ENCODE peak calls at places on chromosomes 13 and 19, in eight cellular contexts. One of them, this sample, is unnamed. For H3K4me1, the result is how much of the 10 kb centered on the place peaks cover.

GRCh38 chr13:49560270-49561063 is 24.9 kb downstream of the RCBTB1 start:
- DNase-seq in right lobe of liver: peak
- DNase-seq in adrenal gland: peak
- DNase-seq in CD8-positive, alpha-beta memory T cell: peak
- DNase-seq in neural progenitor cell: peak
- DNase-seq in body of pancreas: peak
- DNase-seq in astrocyte: no peak
- DNase-seq in GM23248: peak
- DNase-seq in this sample: no peak

GRCh38 chr13:97231832-97232201 is 9.7 kb downstream of the MBNL2 start:
- DNase-seq in right lobe of liver: no peak
- DNase-seq in CD8-positive, alpha-beta memory T cell: no peak
- DNase-seq in neural progenitor cell: no peak
- DNase-seq in body of pancreas: no peak
- DNase-seq in GM23248: peak
- DNase-seq in adrenal gland: no peak
- DNase-seq in astrocyte: peak
- DNase-seq in this sample: no peak

GRCh38 chr19:58067240-58067912 is 8.3 kb downstream of the ZNF135 start:
- DNase-seq in neural progenitor cell: no peak
- DNase-seq in right lobe of liver: no peak
- DNase-seq in GM23248: peak
- DNase-seq in CD8-positive, alpha-beta memory T cell: no peak
- DNase-seq in astrocyte: no peak
- DNase-seq in body of pancreas: no peak
- DNase-seq in adrenal gland: no peak
- DNase-seq in this sample: no peak

GRCh38 chr13:51523082-51523518 is 61.2 kb upstream of the WDFY2 start:
- DNase-seq in GM23248: peak
- DNase-seq in astrocyte: peak
- DNase-seq in CD8-positive, alpha-beta memory T cell: no peak
- DNase-seq in body of pancreas: no peak
- DNase-seq in neural progenitor cell: no peak
- DNase-seq in adrenal gland: peak
- DNase-seq in right lobe of liver: peak
- DNase-seq in this sample: no peak

GRCh38 chr19:3270908-3271307 is 46.4 kb downstream of the CELF5 start:
- DNase-seq in right lobe of liver: no peak
- DNase-seq in astrocyte: peak
- DNase-seq in GM23248: peak
- DNase-seq in body of pancreas: no peak
- DNase-seq in CD8-positive, alpha-beta memory T cell: peak
- DNase-seq in neural progenitor cell: peak
- DNase-seq in adrenal gland: no peak
- DNase-seq in this sample: no peak

GRCh38 chr19:2426661-2427322 is 594 bp downstream of the TIMM13 start:
- DNase-seq in astrocyte: no peak
- DNase-seq in neural progenitor cell: peak
- DNase-seq in adrenal gland: peak
- DNase-seq in GM23248: peak
- DNase-seq in CD8-positive, alpha-beta memory T cell: no peak
- DNase-seq in right lobe of liver: peak
- DNase-seq in body of pancreas: peak
- DNase-seq in this sample: peak

GRCh38 chr13:97653741-97654140 is 219.8 kb downstream of the RAP2A start:
- DNase-seq in astrocyte: no peak
- DNase-seq in right lobe of liver: no peak
- DNase-seq in GM23248: peak
- DNase-seq in CD8-positive, alpha-beta memory T cell: no peak
- DNase-seq in body of pancreas: no peak
- DNase-seq in adrenal gland: no peak
- DNase-seq in neural progenitor cell: no peak
- DNase-seq in this sample: no peak

GRCh38 chr13:72537782-72538181 is 189.6 kb downstream of the MZT1 start:
- DNase-seq in body of pancreas: no peak
- DNase-seq in GM23248: no peak
- DNase-seq in adrenal gland: no peak
- DNase-seq in neural progenitor cell: no peak
- DNase-seq in CD8-positive, alpha-beta memory T cell: no peak
- DNase-seq in astrocyte: no peak
- DNase-seq in right lobe of liver: no peak
- DNase-seq in this sample: no peak

GRCh38 chr13:34207872-34208271 is 389.9 kb downstream of the RFC3 start:
- DNase-seq in CD8-positive, alpha-beta memory T cell: no peak
- DNase-seq in GM23248: peak
- DNase-seq in body of pancreas: no peak
- DNase-seq in right lobe of liver: no peak
- DNase-seq in adrenal gland: no peak
- DNase-seq in astrocyte: no peak
- DNase-seq in neural progenitor cell: no peak
- DNase-seq in this sample: no peak

GRCh38 chr13:76455960-76456359 is 430.2 kb downstream of the KCTD12 start:
- DNase-seq in CD8-positive, alpha-beta memory T cell: no peak
- DNase-seq in adrenal gland: no peak
- DNase-seq in neural progenitor cell: no peak
- DNase-seq in astrocyte: peak
- DNase-seq in GM23248: no peak
- DNase-seq in body of pancreas: no peak
- DNase-seq in right lobe of liver: no peak
- DNase-seq in this sample: no peak

GRCh38 chr13:45310341-45311138 is 30.4 kb downstream of the TPT1 start:
- DNase-seq in adrenal gland: no peak
- DNase-seq in neural progenitor cell: no peak
- DNase-seq in body of pancreas: no peak
- DNase-seq in right lobe of liver: no peak
- DNase-seq in GM23248: no peak
- DNase-seq in astrocyte: no peak
- DNase-seq in CD8-positive, alpha-beta memory T cell: no peak
- DNase-seq in this sample: no peak

GRCh38 chr13:26623125-26623524 is 65.6 kb downstream of the WASF3 start:
- DNase-seq in CD8-positive, alpha-beta memory T cell: no peak
- DNase-seq in right lobe of liver: no peak
- DNase-seq in GM23248: no peak
- DNase-seq in astrocyte: no peak
- DNase-seq in neural progenitor cell: no peak
- DNase-seq in adrenal gland: no peak
- DNase-seq in body of pancreas: no peak
- DNase-seq in this sample: no peak

GRCh38 chr13:48504606-48505369 is 28.1 kb downstream of the RCBTB2 start:
- DNase-seq in astrocyte: no peak
- DNase-seq in CD8-positive, alpha-beta memory T cell: no peak
- DNase-seq in neural progenitor cell: no peak
- DNase-seq in GM23248: no peak
- DNase-seq in body of pancreas: no peak
- DNase-seq in right lobe of liver: no peak
- DNase-seq in adrenal gland: no peak
- DNase-seq in this sample: no peak

GRCh38 chr13:55563267-55563666 is 1577.5 kb upstream of the PRR20A start:
- DNase-seq in neural progenitor cell: no peak
- DNase-seq in right lobe of liver: no peak
- DNase-seq in adrenal gland: no peak
- DNase-seq in astrocyte: no peak
- DNase-seq in body of pancreas: no peak
- DNase-seq in GM23248: no peak
- DNase-seq in CD8-positive, alpha-beta memory T cell: no peak
- DNase-seq in this sample: no peak

GRCh38 chr19:18373892-18374629 is 11.9 kb upstream of the GDF15 start:
- DNase-seq in GM23248: peak
- DNase-seq in CD8-positive, alpha-beta memory T cell: no peak
- DNase-seq in body of pancreas: peak
- DNase-seq in right lobe of liver: peak
- DNase-seq in neural progenitor cell: peak
- DNase-seq in astrocyte: peak
- DNase-seq in adrenal gland: peak
- DNase-seq in this sample: peak

GRCh38 chr19:35399231-35399630 is 28.4 kb downstream of the GPR42 start:
- DNase-seq in astrocyte: no peak
- DNase-seq in adrenal gland: no peak
- DNase-seq in neural progenitor cell: no peak
- DNase-seq in GM23248: no peak
- DNase-seq in CD8-positive, alpha-beta memory T cell: no peak
- DNase-seq in body of pancreas: no peak
- DNase-seq in right lobe of liver: no peak
- DNase-seq in this sample: no peak

GRCh38 chr19:48918801-48919247 is 14.7 kb upstream of the DHDH start:
- DNase-seq in CD8-positive, alpha-beta memory T cell: no peak
- DNase-seq in neural progenitor cell: peak
- DNase-seq in adrenal gland: no peak
- DNase-seq in astrocyte: no peak
- DNase-seq in right lobe of liver: no peak
- DNase-seq in body of pancreas: no peak
- DNase-seq in GM23248: peak
- DNase-seq in this sample: no peak

GRCh38 chr13:79870123-79870522 is 389.2 kb downstream of the NDFIP2 start:
- DNase-seq in CD8-positive, alpha-beta memory T cell: no peak
- DNase-seq in adrenal gland: no peak
- DNase-seq in body of pancreas: no peak
- DNase-seq in astrocyte: peak
- DNase-seq in right lobe of liver: no peak
- DNase-seq in GM23248: peak
- DNase-seq in neural progenitor cell: no peak
- DNase-seq in this sample: no peak

GRCh38 chr13:41398494-41399190 is 58.7 kb upstream of the RGCC start:
- DNase-seq in GM23248: peak
- DNase-seq in right lobe of liver: no peak
- DNase-seq in adrenal gland: peak
- DNase-seq in neural progenitor cell: no peak
- DNase-seq in astrocyte: no peak
- DNase-seq in body of pancreas: no peak
- DNase-seq in CD8-positive, alpha-beta memory T cell: no peak
- DNase-seq in this sample: no peak

GRCh38 chr19:40089462-40089861 is 1.3 kb downstream of the ZNF780A start:
- DNase-seq in neural progenitor cell: no peak
- DNase-seq in astrocyte: peak
- DNase-seq in body of pancreas: no peak
- DNase-seq in GM23248: peak
- DNase-seq in adrenal gland: no peak
- DNase-seq in right lobe of liver: no peak
- DNase-seq in CD8-positive, alpha-beta memory T cell: peak
- DNase-seq in this sample: no peak

GRCh38 chr19:47157455-47158321 is 27.1 kb downstream of the SAE1 start:
- DNase-seq in right lobe of liver: peak
- DNase-seq in adrenal gland: peak
- DNase-seq in astrocyte: peak
- DNase-seq in CD8-positive, alpha-beta memory T cell: peak
- DNase-seq in GM23248: peak
- DNase-seq in body of pancreas: no peak
- DNase-seq in neural progenitor cell: peak
- DNase-seq in this sample: peak

GRCh38 chr13:43305416-43305815 is 282.0 kb downstream of the DNAJC15 start:
- DNase-seq in adrenal gland: no peak
- DNase-seq in CD8-positive, alpha-beta memory T cell: no peak
- DNase-seq in neural progenitor cell: no peak
- DNase-seq in body of pancreas: no peak
- DNase-seq in right lobe of liver: no peak
- DNase-seq in GM23248: peak
- DNase-seq in astrocyte: peak
- DNase-seq in this sample: no peak
- H3K4me1 ChIP-seq in adrenal gland: under half
- H3K4me1 ChIP-seq in CD8-positive, alpha-beta memory T cell: under half
- H3K4me1 ChIP-seq in neural progenitor cell: under half
- H3K4me1 ChIP-seq in body of pancreas: under half
- H3K4me1 ChIP-seq in right lobe of liver: under half
- H3K4me1 ChIP-seq in GM23248: under half
- H3K4me1 ChIP-seq in astrocyte: under half
- H3K4me1 ChIP-seq in this sample: under half

GRCh38 chr13:99374169-99374991 is 67.2 kb upstream of the GPR183 start:
- DNase-seq in CD8-positive, alpha-beta memory T cell: no peak
- DNase-seq in adrenal gland: no peak
- DNase-seq in body of pancreas: no peak
- DNase-seq in neural progenitor cell: no peak
- DNase-seq in right lobe of liver: no peak
- DNase-seq in astrocyte: no peak
- DNase-seq in GM23248: no peak
- DNase-seq in this sample: no peak
- H3K4me3 ChIP-seq in CD8-positive, alpha-beta memory T cell: no peak
- H3K4me3 ChIP-seq in adrenal gland: no peak
- H3K4me3 ChIP-seq in body of pancreas: no peak
- H3K4me3 ChIP-seq in neural progenitor cell: no peak
- H3K4me3 ChIP-seq in right lobe of liver: no peak
- H3K4me3 ChIP-seq in astrocyte: no peak
- H3K4me3 ChIP-seq in GM23248: no peak
- H3K4me3 ChIP-seq in this sample: no peak

GRCh38 chr19:41304706-41305483 is 5.1 kb upstream of the CCDC97 start:
- DNase-seq in adrenal gland: no peak
- DNase-seq in astrocyte: no peak
- DNase-seq in neural progenitor cell: no peak
- DNase-seq in right lobe of liver: no peak
- DNase-seq in CD8-positive, alpha-beta memory T cell: no peak
- DNase-seq in GM23248: no peak
- DNase-seq in body of pancreas: no peak
- DNase-seq in this sample: no peak
- H3K4me1 ChIP-seq in adrenal gland: under half
- H3K4me1 ChIP-seq in astrocyte: under half
- H3K4me1 ChIP-seq in neural progenitor cell: under half
- H3K4me1 ChIP-seq in right lobe of liver: under half
- H3K4me1 ChIP-seq in CD8-positive, alpha-beta memory T cell: half or more
- H3K4me1 ChIP-seq in GM23248: under half
- H3K4me1 ChIP-seq in body of pancreas: under half
- H3K4me1 ChIP-seq in this sample: half or more

DNA sequence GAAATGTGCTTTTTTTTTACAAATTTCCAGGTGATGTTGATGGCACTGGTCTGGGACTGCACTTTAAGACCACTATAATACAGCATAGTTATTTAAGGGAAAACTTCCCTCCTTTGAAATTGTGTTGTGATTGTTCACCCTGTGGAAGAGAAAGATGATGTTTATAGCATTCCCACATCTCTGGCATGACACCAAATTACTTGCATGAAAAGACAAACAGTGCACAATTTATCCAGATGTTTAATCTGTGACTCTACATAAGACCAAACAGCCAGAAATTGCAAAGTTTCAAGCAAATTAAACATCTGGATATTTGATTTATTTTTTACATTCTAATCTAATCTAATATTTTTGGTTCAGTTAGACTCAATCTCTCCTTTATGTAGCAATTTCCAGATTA is 51.6 kb downstream of the UFM1 start:
- DNase-seq in CD8-positive, alpha-beta memory T cell: no peak
- DNase-seq in adrenal gland: no peak
- DNase-seq in neural progenitor cell: no peak
- DNase-seq in GM23248: no peak
- DNase-seq in body of pancreas: no peak
- DNase-seq in astrocyte: no peak
- DNase-seq in right lobe of liver: no peak
- DNase-seq in this sample: no peak
- H3K4me3 ChIP-seq in CD8-positive, alpha-beta memory T cell: no peak
- H3K4me3 ChIP-seq in adrenal gland: no peak
- H3K4me3 ChIP-seq in neural progenitor cell: no peak
- H3K4me3 ChIP-seq in GM23248: no peak
- H3K4me3 ChIP-seq in body of pancreas: no peak
- H3K4me3 ChIP-seq in astrocyte: no peak
- H3K4me3 ChIP-seq in right lobe of liver: no peak
- H3K4me3 ChIP-seq in this sample: no peak